ENCODE peak calls at places on chromosomes 7 and 10, in nine cellular contexts. E, V, A, I, K, H, X, T and S are unnamed samples.

GRCh38 chr10:102515724-102516123 is 12.0 kb downstream of the SUFU start:
- DNase-seq in E (no peak), V (no peak), A (no peak), I (no peak), K (no peak), H (no peak), X (no peak), T (no peak), S (no peak)

GRCh38 chr7:129147723-129148122 is 3.2 kb downstream of the TSPAN33 start:
- DNase-seq in E (no peak), V (no peak), A (no peak), I (no peak), K (no peak), H (no peak), X (no peak), T (no peak), S (no peak)

GRCh38 chr10:123512881-123513822 is 153.0 kb upstream of the GPR26 start:
- DNase-seq in E (no peak), V (no peak), A (no peak), I (no peak), K (no peak), H (no peak), X (no peak), T (no peak), S (no peak)

GRCh38 chr10:30231071-30231652 is 117.9 kb downstream of the MTPAP start:
- DNase-seq in E (no peak), V (peak; percentile 82), A (no peak), I (no peak), K (no peak), H (no peak), X (no peak), T (no peak), S (no peak)

GRCh38 chr10:78871796-78872195 is 197.0 kb upstream of the ZMIZ1 start:
- DNase-seq in E (no peak), V (peak; percentile 55), A (no peak), I (no peak), K (no peak), H (no peak), X (no peak), T (no peak), S (peak; percentile 8)

GRCh38 chr10:68074404-68074774 is 694 bp downstream of the HERC4 start:
- DNase-seq in E (no peak), V (no peak), A (no peak), I (no peak), K (no peak), H (no peak), X (no peak), T (no peak), S (no peak)

GRCh38 chr10:33657154-33657900 is 322.9 kb upstream of the NRP1 start:
- DNase-seq in E (no peak), V (no peak), A (no peak), I (no peak), K (no peak), H (no peak), X (no peak), T (no peak), S (no peak)

GRCh38 chr10:124992462-124993344 is 50.8 kb downstream of the ZRANB1 start:
- DNase-seq in E (peak; percentile 63), V (peak; percentile 94), A (peak; percentile 78), I (peak; percentile 60), K (peak; percentile 15), H (peak; percentile 90), X (peak; percentile 68), T (peak; percentile 14), S (peak; percentile 67)

GRCh38 chr10:35563266-35563891 is 41.8 kb upstream of the GJD4 start:
- DNase-seq in E (no peak), V (peak; percentile 92), A (no peak), I (peak; percentile 71), K (peak; percentile 44), H (peak; percentile 66), X (peak; percentile 70), T (no peak), S (no peak)

GRCh38 chr7:64599341-64599740 is 36.5 kb upstream of the ZNF680 start:
- DNase-seq in E (no peak), V (peak; percentile 85), A (no peak), I (no peak), K (no peak), H (no peak), X (no peak), T (no peak), S (no peak)

GRCh38 chr10:69757553-69758309 is 44.0 kb upstream of the COL13A1 start:
- DNase-seq in E (peak; percentile 32), V (no peak), A (no peak), I (no peak), K (no peak), H (no peak), X (peak; percentile 70), T (no peak), S (no peak)

GRCh38 chr7:74338366-74339108 is 49.3 kb downstream of the CLIP2 start:
- DNase-seq in E (peak; percentile 34), V (no peak), A (no peak), I (no peak), K (no peak), H (no peak), X (no peak), T (no peak), S (no peak)

GRCh38 chr7:157000741-157001653 is 9.5 kb downstream of the MNX1 start:
- DNase-seq in E (no peak), V (no peak), A (no peak), I (no peak), K (no peak), H (no peak), X (no peak), T (no peak), S (no peak)

GRCh38 chr10:91043173-91043910 is 122.5 kb upstream of the ANKRD1 start:
- DNase-seq in E (no peak), V (no peak), A (no peak), I (no peak), K (no peak), H (no peak), X (no peak), T (no peak), S (no peak)

GRCh38 chr10:123890761-123891146 is 853 bp downstream of the CPXM2 start:
- DNase-seq in E (no peak), V (no peak), A (peak; percentile 40), I (no peak), K (no peak), H (no peak), X (no peak), T (no peak), S (no peak)

GRCh38 chr7:32941181-32941995 is 15.9 kb upstream of the FKBP9 start:
- DNase-seq in E (no peak), V (no peak), A (no peak), I (peak; percentile 41), K (no peak), H (no peak), X (no peak), T (no peak), S (no peak)

GRCh38 chr7:25940086-25940906 is 211.7 kb upstream of the NFE2L3 start:
- DNase-seq in E (no peak), V (no peak), A (no peak), I (no peak), K (no peak), H (no peak), X (no peak), T (no peak), S (no peak)

GRCh38 chr7:27727058-27727457 is 12.9 kb upstream of the TAX1BP1 start:
- DNase-seq in E (no peak), V (no peak), A (no peak), I (no peak), K (no peak), H (no peak), X (no peak), T (no peak), S (no peak)

DNA sequence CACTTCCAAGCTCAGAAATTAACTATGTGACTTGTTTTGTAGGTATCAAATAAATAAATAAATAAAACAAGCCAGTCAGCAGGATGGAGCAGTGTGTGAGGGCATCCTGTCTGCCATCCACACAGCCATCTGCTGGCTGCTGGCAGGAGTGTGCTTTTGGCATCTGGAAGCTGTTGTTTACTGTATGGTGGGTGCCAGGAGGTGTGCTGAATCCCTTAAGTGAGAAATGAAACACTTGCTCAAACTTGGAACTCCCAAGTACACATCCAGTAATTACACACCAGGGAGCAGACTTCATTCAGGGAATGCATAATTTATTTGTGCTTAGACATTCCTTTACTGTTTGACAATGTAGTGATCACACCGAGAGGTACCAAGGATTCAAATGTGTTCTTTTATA is 16.9 kb upstream of the TAX1BP1 start:
- DNase-seq in E (no peak), V (peak; percentile 31), A (no peak), I (no peak), K (no peak), H (no peak), X (no peak), T (no peak), S (no peak)
- TF ChIP-seq CTCF in E (no peak), V (no peak), A (no peak), I (peak; percentile 25), K (no peak), H (peak; percentile 19), X (no peak), T (peak; percentile 22), S (no peak)

GRCh38 chr7:92528958-92529264 is 316 bp downstream of the RBM48 start:
- DNase-seq in E (no peak), V (no peak), A (no peak), I (no peak), K (no peak), H (no peak), X (no peak), T (no peak), S (no peak)
- TF ChIP-seq CTCF in E (no peak), V (no peak), A (no peak), I (no peak), K (no peak), H (no peak), X (no peak), T (no peak), S (no peak)

DNA sequence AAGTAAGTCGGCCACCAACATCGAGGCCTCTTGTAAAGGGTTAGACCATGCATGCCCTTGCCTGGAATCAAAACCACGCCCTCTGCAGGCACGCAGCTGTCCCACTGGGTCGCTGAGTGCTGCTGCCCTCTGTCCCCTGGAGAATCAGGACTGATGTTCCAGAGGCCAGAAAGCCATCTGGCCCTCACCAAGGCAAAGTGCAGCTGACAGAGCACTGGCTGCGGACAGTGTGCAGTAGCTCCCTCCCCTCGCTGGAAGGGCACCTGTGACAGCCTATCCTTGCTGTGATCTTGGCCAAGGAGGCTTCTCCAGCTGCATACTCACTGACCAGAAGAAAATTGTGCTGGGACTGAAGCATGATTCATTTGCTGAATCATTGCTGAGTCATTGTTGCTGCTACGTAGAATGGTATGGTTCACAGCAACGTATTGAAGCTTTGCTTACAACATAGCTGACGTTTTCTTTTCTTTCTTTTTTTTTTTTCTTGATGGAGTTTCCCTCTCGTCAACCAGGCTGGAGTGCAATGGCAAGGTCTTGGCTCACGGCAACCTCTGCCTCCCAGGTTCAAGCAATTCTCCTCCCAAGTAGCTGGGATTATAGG is 30.4 kb downstream of the DDC start:
- DNase-seq in E (no peak), V (peak; percentile 72), A (no peak), I (peak; percentile 71), K (peak; percentile 98), H (no peak), X (no peak), T (peak; percentile 99), S (no peak)
- TF ChIP-seq CTCF in E (no peak), V (no peak), A (no peak), I (peak; percentile 39), K (peak; percentile 7), H (no peak), X (no peak), T (no peak), S (no peak)

DNA sequence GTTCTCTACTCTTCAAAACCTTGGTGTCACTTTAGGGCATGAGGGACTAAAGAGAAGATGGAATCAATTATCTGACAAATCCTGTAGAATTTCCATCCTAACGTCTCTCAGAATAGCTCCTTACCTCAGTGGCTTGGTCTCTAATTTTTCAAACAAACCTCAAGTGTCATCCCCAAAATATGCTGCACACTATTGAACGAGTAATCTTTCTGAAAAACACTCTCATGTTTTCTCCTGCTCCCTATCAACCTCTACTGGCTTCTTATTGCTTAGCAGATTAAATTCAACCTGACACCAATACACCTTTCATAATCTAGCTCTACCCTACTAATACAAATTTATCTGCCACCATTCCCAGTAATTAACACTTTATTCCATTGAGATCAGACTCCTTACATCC is 8.5 kb downstream of the CNOT4 start:
- DNase-seq in E (no peak), V (no peak), A (no peak), I (no peak), K (no peak), H (no peak), X (no peak), T (no peak), S (no peak)
- TF ChIP-seq CTCF in E (no peak), V (no peak), A (no peak), I (no peak), K (peak; percentile 27), H (no peak), X (no peak), T (no peak), S (no peak)